ENCODE peak calls at places on chromosome 17, in five cellular contexts. Q is foreskin keratinocyte; T is CD4-positive, alpha-beta memory T cell; Y is CD8-positive, alpha-beta T cell; V is RWPE2. N is an unnamed sample.

GRCh38 chr17:77838748-77839147 is 119.8 kb upstream of the TNRC6C start:
- DNase-seq in Q (no peak), T (no peak), Y (no peak), V (peak), N (no peak)

GRCh38 chr17:48871035-48871550 is 21.5 kb upstream of the ATP5MC1 start:
- DNase-seq in Q (no peak), T (no peak), Y (no peak), V (no peak), N (no peak)

GRCh38 chr17:60573139-60573975 is 26.6 kb upstream of the PPM1D start:
- DNase-seq in Q (peak), T (no peak), Y (no peak), V (no peak), N (no peak)

GRCh38 chr17:34720760-34721159 is 141.4 kb downstream of the TMEM132E start:
- DNase-seq in Q (no peak), T (no peak), Y (no peak), V (no peak), N (peak)

GRCh38 chr17:49001671-49002070 is 4.5 kb downstream of the IGF2BP1 start:
- DNase-seq in Q (no peak), T (no peak), Y (no peak), V (no peak), N (no peak)

GRCh38 chr17:1159781-1160180 is 20.0 kb downstream of the ABR start:
- DNase-seq in Q (no peak), T (no peak), Y (no peak), V (no peak), N (no peak)

GRCh38 chr17:72390675-72391501 is 270.1 kb downstream of the SOX9 start:
- DNase-seq in Q (peak), T (no peak), Y (no peak), V (no peak), N (peak)

GRCh38 chr17:17790673-17791464 is 45.9 kb downstream of the SREBF1 start:
- DNase-seq in Q (no peak), T (no peak), Y (no peak), V (no peak), N (no peak)

GRCh38 chr17:1201132-1201702 is 21.4 kb upstream of the ABR start:
- DNase-seq in Q (no peak), T (peak), Y (peak), V (no peak), N (no peak)

GRCh38 chr17:64491034-64491860 is 5.6 kb downstream of the POLG2 start:
- DNase-seq in Q (no peak), T (peak), Y (peak), V (no peak), N (no peak)

GRCh38 chr17:45147102-45147580 is 1.1 kb upstream of the HEXIM1 start:
- DNase-seq in Q (peak), T (no peak), Y (peak), V (no peak), N (no peak)

GRCh38 chr17:48552453-48553189 is 7.7 kb upstream of the HOXB2 start:
- DNase-seq in Q (no peak), T (no peak), Y (no peak), V (no peak), N (no peak)

GRCh38 chr17:50541916-50542688 is 4.9 kb upstream of the SPATA20 start:
- DNase-seq in Q (no peak), T (peak), Y (peak), V (peak), N (no peak)

GRCh38 chr17:67544364-67544763 is 167.3 kb downstream of the PITPNC1 start:
- DNase-seq in Q (no peak), T (no peak), Y (no peak), V (no peak), N (no peak)

GRCh38 chr17:74271281-74271680 is 2.8 kb upstream of the DNAI2 start:
- DNase-seq in Q (no peak), T (no peak), Y (no peak), V (no peak), N (no peak)

GRCh38 chr17:63698886-63699637 is 863 bp downstream of the LIMD2 start:
- DNase-seq in Q (no peak), T (peak), Y (peak), V (no peak), N (no peak)

GRCh38 chr17:31696184-31696602 is 162.9 kb downstream of the COPRS start:
- DNase-seq in Q (no peak), T (no peak), Y (no peak), V (no peak), N (no peak)

GRCh38 chr17:74114881-74115470 is 88.5 kb upstream of the RPL38 start:
- DNase-seq in Q (no peak), T (no peak), Y (no peak), V (no peak), N (no peak)

GRCh38 chr17:17387017-17387416 is 83.8 kb downstream of the NT5M start:
- DNase-seq in Q (peak), T (no peak), Y (no peak), V (peak), N (peak)

GRCh38 chr17:55304171-55304859 is 39.6 kb downstream of the HLF start:
- DNase-seq in Q (no peak), T (no peak), Y (no peak), V (no peak), N (no peak)

GRCh38 chr17:80827646-80828643 is 163.7 kb upstream of the CHMP6 start:
- DNase-seq in Q (peak), T (no peak), Y (no peak), V (peak), N (no peak)

DNA sequence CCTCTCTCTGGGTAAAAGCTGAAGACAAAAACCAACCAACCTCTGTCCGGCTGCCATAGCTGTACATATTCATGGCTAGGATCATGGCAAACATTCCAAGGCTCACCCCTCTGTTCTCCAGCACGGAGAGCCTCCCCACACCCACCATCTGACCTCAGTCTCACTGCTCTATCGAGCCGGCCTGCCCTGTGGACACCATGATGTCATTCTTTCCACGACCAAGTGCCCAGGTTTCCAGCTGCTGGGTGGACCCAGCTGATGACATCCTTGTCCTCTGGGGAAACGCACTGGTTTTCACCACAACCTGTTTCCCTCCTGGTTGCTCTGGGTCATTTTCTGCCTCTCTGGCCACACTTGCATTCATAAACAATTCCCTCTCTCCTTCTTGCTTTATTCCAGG is 67.7 kb downstream of the NDEL1 start:
- DNase-seq in Q (no peak), T (no peak), Y (no peak), V (no peak), N (no peak)
- H3K27ac ChIP-seq in Q (no peak), T (no peak), Y (no peak), V (no peak), N (no peak)

GRCh38 chr17:4716081-4716480 is 5.6 kb downstream of the ARRB2 start:
- DNase-seq in Q (no peak), T (no peak), Y (no peak), V (no peak), N (no peak)

GRCh38 chr17:4719146-4719545 is 8.7 kb downstream of the ARRB2 start:
- DNase-seq in Q (no peak), T (no peak), Y (no peak), V (no peak), N (no peak)

GRCh38 chr17:4719684-4720221 is 9.3 kb downstream of the ARRB2 start:
- DNase-seq in Q (no peak), T (no peak), Y (no peak), V (no peak), N (no peak)

GRCh38 chr17:4718276-4718675 is 7.8 kb downstream of the ARRB2 start:
- DNase-seq in Q (no peak), T (no peak), Y (no peak), V (no peak), N (no peak)

DNA sequence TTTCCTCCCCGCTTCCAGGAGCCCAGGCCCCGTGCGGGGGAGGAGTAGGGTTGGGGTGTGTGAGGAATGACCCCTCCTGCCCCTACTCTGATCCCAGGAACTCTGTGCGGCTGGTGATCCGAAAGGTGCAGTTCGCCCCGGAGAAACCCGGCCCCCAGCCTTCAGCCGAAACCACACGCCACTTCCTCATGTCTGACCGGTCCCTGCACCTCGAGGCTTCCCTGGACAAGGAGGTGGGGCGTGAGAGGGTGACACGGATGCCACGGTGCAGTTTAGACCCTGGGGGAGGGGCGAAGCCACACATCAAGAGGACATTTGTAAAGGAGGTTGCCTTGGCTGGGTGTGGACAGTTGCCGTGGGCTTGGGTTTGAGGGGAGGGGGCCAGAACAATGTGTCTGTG is 7.4 kb downstream of the ARRB2 start:
- DNase-seq in Q (no peak), T (no peak), Y (no peak), V (no peak), N (no peak)
- H3K27ac ChIP-seq in Q (no peak), T (no peak), Y (no peak), V (no peak), N (no peak)

DNA sequence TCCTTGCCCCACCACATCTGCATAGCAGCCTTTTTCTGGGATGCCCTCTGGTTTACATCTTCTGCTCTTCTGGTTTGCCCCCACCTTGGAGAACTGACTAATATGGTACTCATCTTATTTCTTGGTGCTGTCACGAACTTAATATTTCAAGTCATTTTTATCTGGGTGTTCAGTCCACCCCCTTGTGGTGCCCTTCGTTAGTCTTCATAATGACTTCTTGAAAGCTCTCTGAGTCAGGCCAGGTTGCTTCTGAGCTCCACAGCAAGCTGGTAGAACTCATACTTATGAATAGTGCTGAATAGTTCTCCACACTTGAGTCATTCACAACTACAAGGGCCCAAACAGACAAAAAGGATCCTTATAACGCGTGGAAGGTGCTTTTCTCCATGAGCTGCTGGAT is 35.8 kb upstream of the TEKT3 start:
- DNase-seq in Q (no peak), T (no peak), Y (no peak), V (no peak), N (no peak)
- H3K27ac ChIP-seq in Q (no peak), T (no peak), Y (no peak), V (no peak), N (no peak)

GRCh38 chr17:58181796-58182195 is 10.7 kb upstream of the EPX start:
- DNase-seq in Q (no peak), T (no peak), Y (no peak), V (no peak), N (no peak)
- H3K27ac ChIP-seq in Q (no peak), T (no peak), Y (no peak), V (no peak), N (no peak)

GRCh38 chr17:4839965-4840892 is 7.1 kb downstream of the MINK1 start:
- DNase-seq in Q (no peak), T (no peak), Y (no peak), V (no peak), N (no peak)

GRCh38 chr17:4838306-4838785 is 5.2 kb downstream of the MINK1 start:
- DNase-seq in Q (no peak), T (no peak), Y (no peak), V (no peak), N (no peak)

GRCh38 chr17:4837471-4838305 is 4.5 kb downstream of the MINK1 start:
- DNase-seq in Q (no peak), T (no peak), Y (no peak), V (no peak), N (no peak)

GRCh38 chr17:4840893-4841242 is 7.7 kb downstream of the MINK1 start:
- DNase-seq in Q (no peak), T (no peak), Y (no peak), V (no peak), N (no peak)

GRCh38 chr17:4839221-4839620 is 6.1 kb downstream of the MINK1 start:
- DNase-seq in Q (no peak), T (no peak), Y (no peak), V (no peak), N (no peak)
- H3K27ac ChIP-seq in Q (peak), T (no peak), Y (no peak), V (peak), N (no peak)

GRCh38 chr17:6186998-6187397 is 116.8 kb downstream of the WSCD1 start:
- DNase-seq in Q (no peak), T (no peak), Y (no peak), V (no peak), N (no peak)
- H3K27ac ChIP-seq in Q (no peak), T (no peak), Y (no peak), V (no peak), N (no peak)

GRCh38 chr17:76051571-76051970 is 20.7 kb downstream of the SRP68 start:
- DNase-seq in Q (no peak), T (no peak), Y (no peak), V (no peak), N (no peak)
- H3K27ac ChIP-seq in Q (no peak), T (no peak), Y (no peak), V (no peak), N (peak)

GRCh38 chr17:79066963-79067362 is 7.7 kb upstream of the ENGASE start:
- DNase-seq in Q (no peak), T (no peak), Y (no peak), V (no peak), N (no peak)
- H3K27ac ChIP-seq in Q (no peak), T (no peak), Y (no peak), V (no peak), N (no peak)